ENCODE peak calls at places on chromosomes 7 and 10, in four cellular contexts. One of them, this sample, is unnamed.

GRCh38 chr7:149884541-149884940 is 10.8 kb downstream of the ATP6V0E2 start:
- DNase-seq in NCI-H82: no peak
- DNase-seq in T-helper 17 cell: no peak
- DNase-seq in AG20443: no peak
- DNase-seq in this sample: no peak

GRCh38 chr10:14244801-14245211 is 85.9 kb downstream of the FRMD4A start:
- DNase-seq in NCI-H82: no peak
- DNase-seq in T-helper 17 cell: no peak
- DNase-seq in AG20443: no peak
- DNase-seq in this sample: peak; percentile 28

GRCh38 chr10:95742529-95742884 is 13.5 kb upstream of the ENTPD1 start:
- DNase-seq in NCI-H82: no peak
- DNase-seq in T-helper 17 cell: no peak
- DNase-seq in AG20443: no peak
- DNase-seq in this sample: peak; percentile 77

GRCh38 chr10:90222939-90223338 is 521.5 kb downstream of the KIF20B start:
- DNase-seq in NCI-H82: no peak
- DNase-seq in T-helper 17 cell: no peak
- DNase-seq in AG20443: no peak
- DNase-seq in this sample: no peak

GRCh38 chr7:101362334-101363195 is at the start of gene COL26A1:
- DNase-seq in NCI-H82: no peak
- DNase-seq in T-helper 17 cell: no peak
- DNase-seq in AG20443: peak; percentile 71
- DNase-seq in this sample: peak; percentile 40

GRCh38 chr10:34522542-34522941 is 292.6 kb downstream of the PARD3 start:
- DNase-seq in NCI-H82: peak; percentile 13
- DNase-seq in T-helper 17 cell: no peak
- DNase-seq in AG20443: no peak
- DNase-seq in this sample: peak; percentile 76

GRCh38 chr7:75629042-75629441 is 109.7 kb downstream of the HIP1 start:
- DNase-seq in NCI-H82: no peak
- DNase-seq in T-helper 17 cell: no peak
- DNase-seq in AG20443: no peak
- DNase-seq in this sample: no peak

GRCh38 chr10:6840093-6840763 is 260.2 kb upstream of the PRKCQ start:
- DNase-seq in NCI-H82: no peak
- DNase-seq in T-helper 17 cell: no peak
- DNase-seq in AG20443: peak; percentile 50
- DNase-seq in this sample: no peak

GRCh38 chr10:43845121-43845520 is 196.4 kb upstream of the ZNF32 start:
- DNase-seq in NCI-H82: no peak
- DNase-seq in T-helper 17 cell: no peak
- DNase-seq in AG20443: no peak
- DNase-seq in this sample: no peak

GRCh38 chr7:31478018-31478417 is 35.9 kb upstream of the ITPRID1 start:
- DNase-seq in NCI-H82: no peak
- DNase-seq in T-helper 17 cell: no peak
- DNase-seq in AG20443: no peak
- DNase-seq in this sample: no peak

GRCh38 chr10:60960913-60961312 is 16.9 kb upstream of the RHOBTB1 start:
- DNase-seq in NCI-H82: no peak
- DNase-seq in T-helper 17 cell: no peak
- DNase-seq in AG20443: no peak
- DNase-seq in this sample: no peak

GRCh38 chr10:42754155-42755027 is 28.2 kb upstream of the BMS1 start:
- DNase-seq in NCI-H82: peak; percentile 42
- DNase-seq in T-helper 17 cell: no peak
- DNase-seq in AG20443: peak; percentile 55
- DNase-seq in this sample: peak; percentile 56

GRCh38 chr10:87618470-87619423 is 40.9 kb upstream of the PAPSS2 start:
- DNase-seq in NCI-H82: no peak
- DNase-seq in T-helper 17 cell: no peak
- DNase-seq in AG20443: no peak
- DNase-seq in this sample: peak; percentile 97

GRCh38 chr10:33537066-33537465 is 202.6 kb upstream of the NRP1 start:
- DNase-seq in NCI-H82: no peak
- DNase-seq in T-helper 17 cell: no peak
- DNase-seq in AG20443: no peak
- DNase-seq in this sample: no peak

GRCh38 chr10:132608511-132609195 is 71.1 kb downstream of the INPP5A start:
- DNase-seq in NCI-H82: no peak
- DNase-seq in T-helper 17 cell: no peak
- DNase-seq in AG20443: no peak
- DNase-seq in this sample: no peak

GRCh38 chr10:70125918-70126590 is 6.6 kb downstream of the AIFM2 start:
- DNase-seq in NCI-H82: no peak
- DNase-seq in T-helper 17 cell: no peak
- DNase-seq in AG20443: no peak
- DNase-seq in this sample: no peak

GRCh38 chr10:25175527-25176420 is 973 bp downstream of the GPR158 start:
- DNase-seq in NCI-H82: peak; percentile 31
- DNase-seq in T-helper 17 cell: no peak
- DNase-seq in AG20443: no peak
- DNase-seq in this sample: peak; percentile 80

GRCh38 chr10:124551755-124552154 is 90.1 kb downstream of the LHPP start:
- DNase-seq in NCI-H82: no peak
- DNase-seq in T-helper 17 cell: no peak
- DNase-seq in AG20443: no peak
- DNase-seq in this sample: no peak

GRCh38 chr10:4333474-4333894 is 492.5 kb upstream of the AKR1E2 start:
- DNase-seq in NCI-H82: no peak
- DNase-seq in T-helper 17 cell: no peak
- DNase-seq in AG20443: no peak
- DNase-seq in this sample: no peak

GRCh38 chr10:68153473-68154210 is 44.4 kb downstream of the MYPN start:
- DNase-seq in NCI-H82: peak; percentile 22
- DNase-seq in T-helper 17 cell: no peak
- DNase-seq in AG20443: peak; percentile 89
- DNase-seq in this sample: peak; percentile 55

GRCh38 chr7:21011153-21011552 is 224.5 kb upstream of the SP8 start:
- DNase-seq in NCI-H82: no peak
- DNase-seq in T-helper 17 cell: no peak
- DNase-seq in AG20443: no peak
- DNase-seq in this sample: no peak

GRCh38 chr10:689433-690226 is at the start of gene DIP2C:
- DNase-seq in NCI-H82: peak; percentile 77
- DNase-seq in T-helper 17 cell: no peak
- DNase-seq in AG20443: peak; percentile 99
- DNase-seq in this sample: peak; percentile 79

GRCh38 chr10:3749597-3750351 is 35.2 kb downstream of the KLF6 start:
- DNase-seq in NCI-H82: peak; percentile 63
- DNase-seq in T-helper 17 cell: no peak
- DNase-seq in AG20443: peak; percentile 65
- DNase-seq in this sample: peak; percentile 60